ENCODE peak calls at places on chromosomes 12 and 14, in eight cellular contexts. H is testis, X is naive B cell, W is GM12865, L is NCI-H748 treated with DMSO at 0.1 percent for 48 hours, R is activated T-cell treated with anti-CD3 and anti-CD28 coated beads for 48 hours, I is kidney epithelial cell, T is EH. E is an unnamed sample.

GRCh38 chr14:73786632-73786941 is 65.0 kb upstream of the PTGR2 start:
- DNase-seq in X (no peak), L (no peak), I (no peak), H (no peak), T (peak), R (no peak), W (peak), E (peak)

GRCh38 chr14:62939970-62940369 is 105.3 kb downstream of the KCNH5 start:
- DNase-seq in H (no peak), R (no peak), W (no peak), T (no peak), L (no peak), I (no peak), X (no peak), E (no peak)

GRCh38 chr14:91425720-91426032 is 8.1 kb upstream of the CCDC88C start:
- DNase-seq in H (no peak), R (no peak), T (no peak), W (peak), L (no peak), I (no peak), X (no peak), E (no peak)

GRCh38 chr12:750356-751191 is 1.8 kb upstream of the WNK1 start:
- DNase-seq in L (no peak), R (no peak), I (no peak), H (no peak), X (no peak), W (peak), T (no peak), E (no peak)

GRCh38 chr12:101850199-101850598 is 19.4 kb upstream of the GNPTAB start:
- DNase-seq in X (no peak), W (peak), H (no peak), T (no peak), L (no peak), R (no peak), I (no peak), E (no peak)

GRCh38 chr12:108495054-108495453 is 20.0 kb upstream of the FICD start:
- DNase-seq in L (no peak), I (no peak), T (peak), X (no peak), W (peak), H (peak), R (peak), E (peak)

GRCh38 chr12:123942911-123943648 is 29.6 kb downstream of the CCDC92 start:
- DNase-seq in X (no peak), H (no peak), T (peak), W (no peak), I (no peak), R (no peak), L (no peak), E (no peak)

GRCh38 chr12:34597548-34598351 is 575.5 kb downstream of the ALG10 start:
- DNase-seq in R (no peak), X (no peak), W (no peak), T (no peak), H (no peak), L (no peak), I (no peak), E (no peak)

GRCh38 chr12:109873653-109874052 is 6.7 kb downstream of the GLTP start:
- DNase-seq in W (no peak), L (no peak), T (no peak), I (no peak), X (no peak), R (no peak), H (no peak), E (no peak)

GRCh38 chr12:3004655-3005565 is 45.7 kb downstream of the TEAD4 start:
- DNase-seq in X (no peak), I (no peak), H (no peak), W (no peak), R (no peak), T (peak), L (no peak), E (peak)

GRCh38 chr14:104426771-104427125 is 152.8 kb upstream of the C14orf180 start:
- DNase-seq in R (no peak), X (no peak), W (no peak), I (no peak), H (no peak), L (no peak), T (no peak), E (peak)

GRCh38 chr12:59787610-59788009 is 191.8 kb downstream of the SLC16A7 start:
- DNase-seq in L (no peak), W (no peak), R (no peak), I (no peak), X (no peak), H (no peak), T (no peak), E (no peak)

GRCh38 chr12:93025145-93026103 is 96.3 kb upstream of the EEA1 start:
- DNase-seq in H (no peak), L (peak), R (no peak), T (peak), I (peak), W (peak), X (peak), E (no peak)

GRCh38 chr12:57524814-57525614 is 2.4 kb downstream of the MBD6 start:
- DNase-seq in I (no peak), L (no peak), X (no peak), H (no peak), W (no peak), T (no peak), R (no peak), E (no peak)

GRCh38 chr12:42716521-42716920 is 127.0 kb upstream of the PRICKLE1 start:
- DNase-seq in X (no peak), L (no peak), T (peak), R (no peak), W (no peak), H (peak), I (peak), E (no peak)

GRCh38 chr12:87439990-87440827 is 589.0 kb downstream of the C12orf50 start:
- DNase-seq in L (no peak), H (no peak), X (no peak), W (no peak), I (peak), R (no peak), T (peak), E (peak)

GRCh38 chr12:55727643-55728184 is 1.1 kb downstream of the CD63 start:
- DNase-seq in R (no peak), I (no peak), H (peak), W (no peak), T (peak), L (no peak), X (no peak), E (peak)

GRCh38 chr14:91406982-91407381 is 10.6 kb downstream of the CCDC88C start:
- DNase-seq in X (no peak), T (no peak), L (no peak), H (no peak), W (peak), R (no peak), I (no peak), E (no peak)

GRCh38 chr12:112916270-112916669 is 9.5 kb downstream of the OAS1 start:
- DNase-seq in T (peak), R (no peak), H (no peak), I (no peak), X (no peak), W (no peak), L (no peak), E (no peak)

GRCh38 chr12:64090047-64090446 is 132.0 kb downstream of the KICS2 start:
- DNase-seq in T (no peak), X (no peak), I (no peak), R (no peak), W (no peak), H (no peak), L (no peak), E (no peak)

GRCh38 chr14:105408592-105408991 is 10.3 kb downstream of the TEX22 start:
- DNase-seq in W (no peak), H (no peak), X (no peak), T (no peak), L (no peak), I (no peak), R (no peak), E (no peak)

GRCh38 chr12:21607701-21608100 is 3.1 kb upstream of the GYS2 start:
- DNase-seq in T (peak), L (no peak), I (peak), X (no peak), R (no peak), H (no peak), W (no peak), E (no peak)

GRCh38 chr14:50000215-50001145 is 107.6 kb downstream of the ARF6 start:
- DNase-seq in H (peak), X (peak), R (peak), T (peak), L (no peak), I (no peak), W (peak), E (peak)

GRCh38 chr12:71455028-71455737 is 15.6 kb downstream of the LGR5 start:
- DNase-seq in H (no peak), X (no peak), T (no peak), R (no peak), L (peak), W (no peak), I (no peak), E (no peak)

GRCh38 chr14:69741055-69741454 is 25.9 kb upstream of the SRSF5 start:
- DNase-seq in R (no peak), H (no peak), L (no peak), T (no peak), I (no peak), W (no peak), X (no peak), E (no peak)

GRCh38 chr12:73815072-73815660 is 722.5 kb upstream of the ATXN7L3B start:
- DNase-seq in W (no peak), X (no peak), T (no peak), L (no peak), R (no peak), H (no peak), I (no peak), E (no peak)

GRCh38 chr12:106684497-106684896 is 90.0 kb upstream of the RIC8B start:
- DNase-seq in H (no peak), L (no peak), W (no peak), T (no peak), X (no peak), R (no peak), I (no peak), E (no peak)

GRCh38 chr14:58131386-58131785 is 20.6 kb downstream of the ARMH4 start:
- DNase-seq in L (no peak), X (no peak), I (no peak), H (peak), W (no peak), T (peak), R (no peak), E (peak)

GRCh38 chr12:30974746-30975500 is 48.4 kb downstream of the TSPAN11 start:
- DNase-seq in T (no peak), L (no peak), H (no peak), W (no peak), X (no peak), R (no peak), I (no peak), E (no peak)

GRCh38 chr12:64633940-64634337 is 23.6 kb downstream of the RASSF3 start:
- DNase-seq in H (no peak), W (no peak), I (peak), X (no peak), T (peak), R (no peak), L (no peak), E (peak)

GRCh38 chr14:95522116-95522515 is 5.7 kb upstream of the SYNE3 start:
- DNase-seq in H (no peak), L (no peak), X (no peak), T (no peak), R (no peak), W (no peak), I (no peak), E (no peak)

GRCh38 chr14:72711936-72712335 is 182.0 kb downstream of the DPF3 start:
- DNase-seq in I (no peak), L (no peak), R (no peak), T (no peak), H (no peak), X (no peak), W (no peak), E (no peak)

GRCh38 chr12:76999157-76999556 is 66.2 kb downstream of the E2F7 start:
- DNase-seq in W (no peak), T (no peak), H (no peak), X (no peak), I (no peak), L (no peak), R (no peak), E (no peak)

GRCh38 chr14:58401587-58401986 is 5.9 kb downstream of the TOMM20L start:
- DNase-seq in X (no peak), W (no peak), I (no peak), R (no peak), L (no peak), H (no peak), T (no peak), E (no peak)

GRCh38 chr14:61335876-61336275 is 14.5 kb downstream of the PRKCH start:
- DNase-seq in R (no peak), X (no peak), H (no peak), I (no peak), W (no peak), L (no peak), T (no peak), E (no peak)

GRCh38 chr12:92158711-92159534 is 13.3 kb upstream of the BTG1 start:
- DNase-seq in X (peak), R (no peak), T (no peak), H (no peak), W (no peak), L (no peak), I (no peak), E (no peak)

GRCh38 chr14:55206175-55206574 is 14.8 kb upstream of the DLGAP5 start:
- DNase-seq in R (no peak), I (no peak), H (no peak), T (no peak), X (no peak), W (no peak), L (no peak), E (no peak)